ENCODE peak calls at places on chromosomes 7 and 10, in nine cellular contexts. A, S, R, O, P, K, U, Y and D are unnamed samples.

GRCh38 chr7:132518102-132518838 is 58.0 kb downstream of the PLXNA4 start:
- DNase-seq in K (no peak), Y (peak), S (no peak), U (peak), P (no peak), A (peak), R (peak), O (peak), D (no peak)

GRCh38 chr7:55050286-55050685 is 31.5 kb downstream of the EGFR start:
- DNase-seq in O (peak), R (no peak), S (no peak), A (no peak), P (no peak), U (no peak), Y (no peak), K (no peak), D (no peak)

GRCh38 chr7:157477550-157478212 is 140.9 kb downstream of the DNAJB6 start:
- DNase-seq in A (no peak), K (no peak), U (no peak), S (no peak), R (no peak), Y (no peak), P (no peak), O (no peak), D (peak)

GRCh38 chr10:78408671-78409472 is 375.2 kb downstream of the RPS24 start:
- DNase-seq in Y (no peak), P (peak), R (no peak), S (no peak), O (no peak), K (peak), A (no peak), U (no peak), D (no peak)

GRCh38 chr10:103648951-103649532 is 155.5 kb downstream of the NEURL1 start:
- DNase-seq in S (no peak), K (no peak), P (no peak), R (no peak), Y (peak), A (no peak), O (peak), U (no peak), D (no peak)

GRCh38 chr10:76117949-76118348 is 686.5 kb downstream of the LRMDA start:
- DNase-seq in U (no peak), P (no peak), R (no peak), Y (no peak), S (no peak), O (peak), K (no peak), A (no peak), D (no peak)

GRCh38 chr7:155680124-155680523 is 35.7 kb downstream of the RBM33 start:
- DNase-seq in K (no peak), U (no peak), A (no peak), O (no peak), P (no peak), S (no peak), R (no peak), Y (no peak), D (no peak)

GRCh38 chr7:12715372-12716133 is 28.1 kb downstream of the ARL4A start:
- DNase-seq in S (no peak), A (peak), Y (peak), R (no peak), K (peak), O (peak), U (no peak), P (peak), D (no peak)

GRCh38 chr10:105241254-105241653 is 600.2 kb downstream of the SORCS3 start:
- DNase-seq in A (no peak), U (no peak), O (no peak), K (no peak), S (no peak), Y (no peak), P (no peak), R (no peak), D (no peak)

GRCh38 chr10:18583575-18584270 is 67.7 kb downstream of the NSUN6 start:
- DNase-seq in S (no peak), Y (peak), A (peak), O (peak), R (no peak), P (no peak), U (no peak), K (no peak), D (no peak)

GRCh38 chr7:69038915-69039314 is 559.4 kb upstream of the AUTS2 start:
- DNase-seq in S (no peak), Y (no peak), O (no peak), A (no peak), K (no peak), R (no peak), P (no peak), U (no peak), D (no peak)

GRCh38 chr10:3502606-3503005 is 282.4 kb downstream of the KLF6 start:
- DNase-seq in A (no peak), R (no peak), S (no peak), U (no peak), K (no peak), O (no peak), P (no peak), Y (no peak), D (no peak)

GRCh38 chr7:47801423-47801822 is 146.8 kb downstream of the PKD1L1 start:
- DNase-seq in R (no peak), S (no peak), P (no peak), U (no peak), O (no peak), K (no peak), Y (no peak), A (no peak), D (no peak)

GRCh38 chr7:1787241-1787640 is 117.2 kb downstream of the ELFN1 start:
- DNase-seq in Y (no peak), A (no peak), R (no peak), K (no peak), O (no peak), U (no peak), S (no peak), P (no peak), D (no peak)

GRCh38 chr7:115868369-115868768 is 162.2 kb downstream of the TFEC start:
- DNase-seq in A (no peak), O (no peak), Y (no peak), S (no peak), K (no peak), R (no peak), U (no peak), P (no peak), D (no peak)

GRCh38 chr7:33601081-33601480 is 304.3 kb upstream of the BMPER start:
- DNase-seq in O (no peak), R (no peak), S (no peak), A (no peak), K (no peak), Y (no peak), U (no peak), P (no peak), D (no peak)

GRCh38 chr7:108347616-108348015 is 108.6 kb downstream of the NRCAM start:
- DNase-seq in P (no peak), O (peak), S (no peak), A (no peak), K (no peak), R (no peak), U (no peak), Y (no peak), D (no peak)

GRCh38 chr7:21844742-21845141 is 101.0 kb downstream of the CDCA7L start:
- DNase-seq in S (no peak), Y (no peak), R (no peak), U (no peak), O (peak), K (no peak), P (no peak), A (no peak), D (no peak)

GRCh38 chr10:18713077-18713476 is 53.8 kb downstream of the ARL5B start:
- DNase-seq in Y (peak), U (no peak), A (no peak), S (no peak), K (no peak), O (peak), P (no peak), R (no peak), D (no peak)

GRCh38 chr7:101736077-101736476 is 81.3 kb upstream of the CUX1 start:
- DNase-seq in K (no peak), O (peak), R (no peak), U (no peak), P (no peak), Y (no peak), A (peak), S (no peak), D (no peak)

GRCh38 chr10:93440591-93441012 is 41.5 kb downstream of the MYOF start:
- DNase-seq in S (no peak), O (no peak), R (no peak), Y (no peak), P (no peak), K (no peak), U (no peak), A (no peak), D (no peak)